ENCODE peak calls at places on chromosomes 1 and 21, in four cellular contexts. S is breast epithelium, I is GM12892, Z is suprapubic skin. P is an unnamed sample.
A peak's percentile ranks its signal among the peaks of the same experiment; 100 is the strongest.

GRCh38 chr1:37288900-37289299 is 185.5 kb upstream of the ZC3H12A start:
- DNase-seq in Z (no peak), S (no peak), I (peak; percentile 67), P (peak; percentile 62)

GRCh38 chr1:109910963-109911798 is 532 bp downstream of the CSF1 start:
- DNase-seq in I (peak; percentile 56), Z (no peak), S (no peak), P (no peak)

GRCh38 chr1:174839211-174839610 is 160.5 kb upstream of the CACYBP start:
- DNase-seq in Z (no peak), I (no peak), S (no peak), P (no peak)

GRCh38 chr1:27233677-27234053 is 767 bp upstream of the WDTC1 start:
- DNase-seq in Z (peak; percentile 70), S (no peak), I (no peak), P (peak; percentile 8)

GRCh38 chr1:108009603-108010195 is 44.7 kb upstream of the VAV3 start:
- DNase-seq in I (no peak), Z (no peak), S (no peak), P (no peak)

GRCh38 chr1:223479718-223480425 is 86.7 kb downstream of the CCDC185 start:
- DNase-seq in I (no peak), S (no peak), Z (no peak), P (no peak)

GRCh38 chr1:22526098-22526497 is 37.2 kb upstream of the EPHA8 start:
- DNase-seq in Z (peak; percentile 36), I (no peak), S (no peak), P (no peak)

GRCh38 chr1:149888999-149889289 is 10.4 kb upstream of the BOLA1 start:
- DNase-seq in Z (no peak), S (no peak), I (no peak), P (no peak)

GRCh38 chr1:214213136-214213535 is 67.8 kb upstream of the SMYD2 start:
- DNase-seq in I (no peak), S (no peak), Z (no peak), P (no peak)

GRCh38 chr1:186093437-186093836 is 281.6 kb downstream of the TPR start:
- DNase-seq in S (no peak), I (no peak), Z (no peak), P (no peak)

GRCh38 chr1:171174895-171175294 is 10.2 kb upstream of the FMO2 start:
- DNase-seq in S (no peak), Z (no peak), I (no peak), P (no peak)

GRCh38 chr1:196372896-196373536 is 235.2 kb downstream of the KCNT2 start:
- DNase-seq in Z (no peak), I (no peak), S (no peak), P (no peak)

DNA sequence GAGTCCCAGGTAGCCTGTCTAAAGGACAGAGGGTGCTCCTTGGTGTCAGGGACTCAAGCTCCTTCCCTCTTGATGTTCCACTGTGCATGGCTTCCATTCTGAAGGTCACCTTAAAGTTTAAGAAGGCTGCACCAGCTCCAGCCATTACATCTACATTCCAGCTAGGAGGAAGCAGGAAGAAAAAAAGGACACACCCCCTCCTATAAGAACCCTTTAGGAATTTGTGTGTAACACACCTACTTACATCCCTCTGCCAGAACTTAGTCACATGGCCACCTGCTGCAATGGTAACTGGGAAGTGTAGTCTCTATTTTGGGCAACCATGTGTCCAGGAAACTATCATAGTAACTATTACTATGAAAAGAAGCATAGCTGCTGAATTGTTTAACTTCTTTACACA is 161.6 kb upstream of the KLHDC7A start:
- DNase-seq in I (no peak), Z (no peak), S (no peak), P (no peak)
- TF ChIP-seq POLR2A in I (no peak), Z (no peak), S (no peak), P (no peak)

GRCh38 chr1:216710598-216711333 is 12.5 kb downstream of the ESRRG start:
- DNase-seq in Z (no peak), I (no peak), S (no peak), P (no peak)

GRCh38 chr1:216705686-216706085 is 17.5 kb downstream of the ESRRG start:
- DNase-seq in Z (no peak), S (no peak), I (no peak), P (no peak)

GRCh38 chr1:216711712-216712111 is 11.5 kb downstream of the ESRRG start:
- DNase-seq in S (no peak), I (no peak), Z (no peak), P (no peak)

DNA sequence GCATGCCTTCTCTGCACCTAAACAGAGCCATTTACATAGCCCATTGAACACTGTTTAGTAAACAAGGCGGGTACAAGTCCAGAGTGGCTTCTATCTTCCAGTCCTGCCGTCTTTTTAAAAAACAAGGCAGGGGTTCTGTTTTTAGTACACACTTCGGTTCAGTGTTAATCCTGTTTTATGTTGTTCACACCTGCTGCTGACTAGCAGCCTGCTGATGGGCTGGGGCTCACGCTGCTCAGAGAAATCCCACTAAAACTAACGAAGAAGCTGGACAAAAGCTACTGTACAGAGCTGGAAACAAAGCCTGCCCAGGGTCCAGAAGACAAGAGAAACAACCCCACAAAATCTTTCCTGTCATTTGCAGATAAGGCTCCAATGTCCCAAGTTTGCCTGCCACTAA is 13.2 kb downstream of the ESRRG start:
- DNase-seq in Z (no peak), I (no peak), S (no peak), P (no peak)
- TF ChIP-seq POLR2AphosphoS5 in Z (no peak), I (no peak), S (no peak), P (no peak)

GRCh38 chr21:42498012-42498411 is 2.0 kb upstream of the RSPH1 start:
- DNase-seq in I (no peak), S (no peak), Z (no peak), P (no peak)

GRCh38 chr21:42496839-42497202 is 797 bp upstream of the RSPH1 start:
- DNase-seq in I (no peak), Z (no peak), S (no peak), P (no peak)

GRCh38 chr21:42495027-42495426 is 997 bp downstream of the RSPH1 start:
- DNase-seq in I (no peak), S (no peak), Z (no peak), P (no peak)

GRCh38 chr21:42495765-42496119 is 282 bp downstream of the RSPH1 start:
- DNase-seq in I (no peak), Z (no peak), S (no peak), P (peak; percentile 74)

DNA sequence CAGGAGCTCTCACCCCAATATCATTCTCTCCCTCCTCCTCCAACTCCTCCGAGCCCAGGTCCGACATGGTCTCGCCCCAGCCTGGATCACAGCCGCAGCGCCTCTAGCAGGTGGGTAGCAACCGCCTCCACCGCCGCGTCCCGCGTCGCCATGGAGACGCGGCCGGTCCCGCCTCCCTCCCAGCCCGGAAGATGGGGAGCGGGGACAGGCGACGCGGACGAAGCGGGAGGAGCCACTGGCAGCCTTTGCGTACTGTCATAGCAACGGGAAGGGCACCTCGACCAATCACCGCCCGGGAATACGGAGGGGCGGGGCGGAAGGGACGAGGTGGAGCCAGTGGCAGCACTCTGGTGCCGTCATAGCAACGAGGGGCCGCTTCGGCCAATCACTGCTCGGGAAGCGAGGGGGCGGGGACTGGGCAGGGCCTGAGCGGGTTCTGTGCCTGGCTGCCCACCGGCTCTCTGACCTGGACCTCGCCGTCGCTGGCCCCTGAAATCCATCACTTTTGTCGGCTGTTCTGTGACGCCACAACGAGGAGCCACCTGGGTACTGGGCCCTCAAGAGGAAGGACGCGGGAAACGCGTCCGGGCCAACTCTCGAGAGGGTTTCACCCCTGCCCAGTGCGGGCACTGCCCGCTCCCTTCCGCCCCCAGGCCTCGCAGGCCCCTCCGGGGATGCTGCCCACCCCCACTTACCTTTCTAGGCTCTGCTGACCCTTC is at the start of gene RSPH1:
- DNase-seq in Z (peak; percentile 100), S (peak; percentile 100), I (peak; percentile 95), P (peak; percentile 100)
- TF ChIP-seq POLR2A in Z (peak; percentile 59), S (peak; percentile 79), I (no peak), P (peak; percentile 76)

GRCh38 chr1:59549067-59549837 is 252.4 kb downstream of the FGGY start:
- DNase-seq in S (no peak), I (no peak), Z (no peak), P (no peak)

GRCh38 chr1:59553381-59553780 is 256.5 kb downstream of the FGGY start:
- DNase-seq in S (no peak), I (no peak), Z (no peak), P (no peak)

GRCh38 chr1:59552001-59552400 is 255.1 kb downstream of the FGGY start:
- DNase-seq in I (no peak), Z (no peak), S (no peak), P (no peak)

GRCh38 chr1:59545830-59546229 is 248.9 kb downstream of the FGGY start:
- DNase-seq in Z (no peak), S (no peak), I (no peak), P (no peak)

DNA sequence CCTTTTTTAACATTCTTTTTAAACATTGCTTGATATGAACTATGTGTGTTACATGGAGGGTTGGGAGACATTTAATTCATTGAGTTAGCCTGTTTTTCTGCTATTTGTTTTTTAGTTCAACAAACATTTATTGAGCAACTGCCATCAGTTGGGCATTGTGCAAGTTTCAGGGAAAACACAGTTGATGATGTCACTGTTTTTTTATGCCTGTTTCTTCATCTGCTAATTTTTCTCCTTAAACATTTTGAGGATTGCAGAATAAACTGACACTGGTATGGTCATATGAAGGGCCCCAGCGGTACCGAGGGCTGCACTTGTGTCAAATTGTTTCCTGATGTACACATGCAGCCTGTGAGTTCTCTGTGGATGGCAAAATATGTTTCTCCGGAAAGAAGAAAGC is 253.0 kb downstream of the FGGY start:
- DNase-seq in I (no peak), Z (peak; percentile 76), S (no peak), P (peak; percentile 18)
- TF ChIP-seq POLR2AphosphoS5 in I (no peak), Z (peak; percentile 43), S (no peak), P (peak; percentile 40)

GRCh38 chr1:111176678-111177077 is 23.8 kb downstream of the DENND2D start:
- DNase-seq in I (no peak), Z (no peak), S (no peak), P (no peak)

GRCh38 chr1:111175349-111175748 is 25.1 kb downstream of the DENND2D start:
- DNase-seq in S (no peak), Z (no peak), I (no peak), P (no peak)

GRCh38 chr1:111179968-111180533 is 20.4 kb downstream of the DENND2D start:
- DNase-seq in I (no peak), Z (no peak), S (no peak), P (no peak)

GRCh38 chr1:111172463-111172862 is 28.0 kb downstream of the DENND2D start:
- DNase-seq in Z (no peak), I (no peak), S (no peak), P (no peak)

GRCh38 chr1:111174070-111174469 is 26.4 kb downstream of the DENND2D start:
- DNase-seq in S (no peak), I (no peak), Z (no peak), P (no peak)
- TF ChIP-seq POLR2A in S (no peak), I (no peak), Z (no peak), P (no peak)

P was measured in transverse colon.